ENCODE peak calls at places on chromosome X, in seven cellular contexts. W is memory B cell; E is stimulated activated CD4-positive, alpha-beta T cell treated with anti-CD3 and anti-CD28 coated beads, Interleukin-1b, Interleukin-23, amount 100 ng/mL, for 24 hours; C is epithelial cell of esophagus; Z is C1 segment of cervical spinal cord; P is GM03348; D is AML-193. L is an unnamed sample.

GRCh38 chrX:154804957-154805695 is at the start of gene MPP1:
- DNase-seq in W (peak; percentile 71), E (peak; percentile 62), C (peak; percentile 76), Z (peak; percentile 57), P (peak; percentile 92), D (peak; percentile 51), L (no peak)

GRCh38 chrX:153692611-153693156 is 5.0 kb downstream of the SLC6A8 start:
- DNase-seq in W (no peak), E (no peak), C (no peak), Z (no peak), P (no peak), D (no peak), L (no peak)

GRCh38 chrX:24219320-24219719 is 69.8 kb downstream of the ZFX start:
- DNase-seq in W (no peak), E (no peak), C (no peak), Z (no peak), P (no peak), D (no peak), L (no peak)

GRCh38 chrX:4570141-4570540 is 856.7 kb upstream of the PRKX start:
- DNase-seq in W (no peak), E (no peak), C (peak; percentile 17), Z (no peak), P (no peak), D (no peak), L (no peak)

GRCh38 chrX:107880054-107880610 is 54.5 kb downstream of the MID2 start:
- DNase-seq in W (no peak), E (no peak), C (peak; percentile 28), Z (no peak), P (no peak), D (no peak), L (no peak)

GRCh38 chrX:68416592-68416991 is 16.7 kb downstream of the OPHN1 start:
- DNase-seq in W (no peak), E (no peak), C (peak; percentile 64), Z (no peak), P (no peak), D (no peak), L (no peak)

GRCh38 chrX:27565992-27566391 is 24.2 kb upstream of the DCAF8L2 start:
- DNase-seq in W (no peak), E (no peak), C (no peak), Z (no peak), P (no peak), D (no peak), L (no peak)

GRCh38 chrX:38262715-38263620 is 42.3 kb upstream of the SRPX start:
- DNase-seq in W (no peak), E (no peak), C (no peak), Z (no peak), P (peak; percentile 6), D (no peak), L (no peak)

GRCh38 chrX:115058276-115058675 is 40.9 kb upstream of the IL13RA2 start:
- DNase-seq in W (no peak), E (no peak), C (peak; percentile 10), Z (no peak), P (peak; percentile 44), D (no peak), L (no peak)

GRCh38 chrX:70453024-70453618 is 8.5 kb downstream of the DLG3 start:
- DNase-seq in W (no peak), E (no peak), C (peak; percentile 18), Z (no peak), P (no peak), D (no peak), L (no peak)

GRCh38 chrX:29545878-29546277 is 669.5 kb upstream of the MAGEB2 start:
- DNase-seq in W (no peak), E (no peak), C (no peak), Z (no peak), P (no peak), D (peak; percentile 33), L (no peak)

GRCh38 chrX:133958997-133959688 is 26.3 kb downstream of the GPC3 start:
- DNase-seq in W (no peak), E (no peak), C (peak; percentile 7), Z (no peak), P (no peak), D (no peak), L (no peak)

GRCh38 chrX:12497832-12498591 is 293.2 kb upstream of the PRPS2 start:
- DNase-seq in W (no peak), E (no peak), C (no peak), Z (no peak), P (no peak), D (no peak), L (no peak)

GRCh38 chrX:80573275-80573674 is 153.0 kb downstream of the TENT5D start:
- DNase-seq in W (no peak), E (no peak), C (no peak), Z (no peak), P (no peak), D (no peak), L (no peak)

GRCh38 chrX:149908308-149908707 is 21.1 kb upstream of the HSFX4 start:
- DNase-seq in W (no peak), E (no peak), C (no peak), Z (no peak), P (no peak), D (no peak), L (no peak)

GRCh38 chrX:139297638-139298037 is 232.9 kb upstream of the F9 start:
- DNase-seq in W (no peak), E (no peak), C (no peak), Z (no peak), P (no peak), D (no peak), L (no peak)

GRCh38 chrX:13024911-13025454 is 19.4 kb downstream of the FAM9C start:
- DNase-seq in W (no peak), E (no peak), C (no peak), Z (no peak), P (no peak), D (no peak), L (no peak)

GRCh38 chrX:16786791-16787735 is 797 bp downstream of the TXLNG start:
- DNase-seq in W (peak; percentile 59), E (no peak), C (no peak), Z (no peak), P (peak; percentile 31), D (no peak), L (peak; percentile 1)

GRCh38 chrX:133444196-133444595 is 28.9 kb upstream of the GPC4 start:
- DNase-seq in W (no peak), E (no peak), C (peak; percentile 36), Z (no peak), P (no peak), D (no peak), L (no peak)

GRCh38 chrX:7139202-7140081 is 8.1 kb upstream of the STS start:
- DNase-seq in W (no peak), E (no peak), C (peak; percentile 41), Z (no peak), P (peak; percentile 29), D (no peak), L (no peak)

GRCh38 chrX:109848451-109849050 is 115.5 kb upstream of the ACSL4 start:
- DNase-seq in W (no peak), E (no peak), C (no peak), Z (no peak), P (no peak), D (no peak), L (no peak)

GRCh38 chrX:74535211-74535621 is 79.2 kb downstream of the RLIM start:
- DNase-seq in W (no peak), E (no peak), C (peak; percentile 36), Z (peak; percentile 12), P (peak; percentile 43), D (peak; percentile 15), L (peak; percentile 8)

GRCh38 chrX:53290441-53291041 is 9.2 kb upstream of the IQSEC2 start:
- DNase-seq in W (no peak), E (no peak), C (no peak), Z (no peak), P (no peak), D (no peak), L (no peak)

GRCh38 chrX:19544693-19545305 is 29.5 kb upstream of the MAP3K15 start:
- DNase-seq in W (peak; percentile 32), E (no peak), C (peak; percentile 61), Z (no peak), P (peak; percentile 57), D (peak; percentile 23), L (no peak)

GRCh38 chrX:135087867-135088266 is 32.5 kb downstream of the ETDB start:
- DNase-seq in W (no peak), E (no peak), C (no peak), Z (peak; percentile 49), P (no peak), D (no peak), L (no peak)

GRCh38 chrX:22486326-22486725 is 213.6 kb downstream of the CBLL2 start:
- DNase-seq in W (no peak), E (no peak), C (no peak), Z (no peak), P (peak; percentile 2), D (no peak), L (no peak)